ENCODE peak calls at places on chromosomes 11 and 22, in five cellular contexts. H is uterus; Y is stimulated activated CD4-positive, alpha-beta T cell treated with anti-CD3 and anti-CD28 coated beads, Interleukin-2, amount 100 ng/mL, for 4 hours; V is activated CD4-positive, alpha-beta T cell treated with anti-CD3 and anti-CD28 coated beads for 24 hours; A is fibroblast of mammary gland. P is an unnamed sample.

GRCh38 chr22:22358136-22358535 is 113.5 kb downstream of the VPREB1 start:
- DNase-seq in H (no peak), Y (no peak), V (no peak), A (no peak), P (no peak)

GRCh38 chr22:30044369-30044768 is 35.9 kb upstream of the HORMAD2 start:
- DNase-seq in H (no peak), Y (no peak), V (no peak), A (peak), P (peak)

GRCh38 chr11:35545604-35546003 is 20.2 kb upstream of the PAMR1 start:
- DNase-seq in H (no peak), Y (no peak), V (no peak), A (no peak), P (no peak)

GRCh38 chr11:22163394-22163797 is 29.5 kb upstream of the ANO5 start:
- DNase-seq in H (no peak), Y (no peak), V (no peak), A (no peak), P (no peak)

GRCh38 chr11:132704796-132705375 is 827.4 kb downstream of the OPCML start:
- DNase-seq in H (no peak), Y (no peak), V (no peak), A (no peak), P (peak)

GRCh38 chr11:61948505-61948904 is 1.6 kb upstream of the BEST1 start:
- DNase-seq in H (no peak), Y (no peak), V (no peak), A (no peak), P (no peak)

GRCh38 chr22:24506802-24507438 is 11.8 kb downstream of the UPB1 start:
- DNase-seq in H (no peak), Y (no peak), V (no peak), A (peak), P (peak)

GRCh38 chr22:33000342-33001280 is 57.6 kb downstream of the SYN3 start:
- DNase-seq in H (peak), Y (no peak), V (peak), A (peak), P (peak)

GRCh38 chr11:108891909-108892511 is 227.1 kb downstream of the DDX10 start:
- DNase-seq in H (no peak), Y (no peak), V (no peak), A (no peak), P (no peak)

GRCh38 chr11:62678770-62679696 is at the start of gene UBXN1:
- DNase-seq in H (peak), Y (peak), V (peak), A (peak), P (peak)

GRCh38 chr22:48745842-48746788 is 1081.6 kb downstream of the BRD1 start:
- DNase-seq in H (no peak), Y (no peak), V (no peak), A (no peak), P (no peak)